ENCODE peak calls at places on chromosomes 1 and 21, in eight cellular contexts. M is prostate gland, Z is tibial nerve, T is adrenal gland, R is neural progenitor cell, J is pancreas, L is astrocyte, W is cardiac muscle cell. A is an unnamed sample.

GRCh38 chr1:204447220-204447619 is 35.6 kb upstream of the PPP1R15B start:
- DNase-seq in J (no peak), R (no peak), Z (no peak), W (no peak), L (no peak), T (no peak), M (no peak), A (no peak)

GRCh38 chr1:45395051-45395450 is 54.8 kb upstream of the MUTYH start:
- DNase-seq in M (no peak), R (no peak), W (no peak), J (no peak), Z (no peak), T (no peak), L (no peak), A (no peak)

GRCh38 chr1:58465825-58466617 is 80.5 kb downstream of the OMA1 start:
- DNase-seq in T (no peak), Z (no peak), W (no peak), L (peak; percentile 84), R (no peak), M (no peak), J (no peak), A (no peak)

GRCh38 chr1:18109756-18110597 is 2.4 kb downstream of the IGSF21 start:
- DNase-seq in L (no peak), T (peak; percentile 34), R (peak; percentile 87), Z (peak; percentile 46), M (peak; percentile 28), J (no peak), W (peak; percentile 36), A (peak; percentile 94)

GRCh38 chr1:160206421-160207117 is 1.4 kb downstream of the PEA15 start:
- DNase-seq in M (no peak), J (no peak), Z (no peak), L (peak; percentile 90), R (peak; percentile 17), W (no peak), T (no peak), A (peak; percentile 73)

GRCh38 chr1:27504588-27505419 is 14.8 kb upstream of the WASF2 start:
- DNase-seq in L (peak; percentile 45), Z (peak; percentile 76), R (peak; percentile 77), W (peak; percentile 86), J (peak; percentile 32), T (peak; percentile 93), M (no peak), A (peak; percentile 87)

GRCh38 chr21:29449306-29449940 is 150.7 kb downstream of the BACH1 start:
- DNase-seq in M (no peak), Z (no peak), W (no peak), T (no peak), L (no peak), J (no peak), R (no peak), A (no peak)

GRCh38 chr21:29718081-29718815 is 221.5 kb downstream of the GRIK1 start:
- DNase-seq in M (no peak), W (no peak), T (no peak), J (no peak), Z (no peak), L (peak; percentile 14), R (no peak), A (no peak)

GRCh38 chr1:115807723-115808122 is 33.2 kb downstream of the NHLH2 start:
- DNase-seq in M (peak; percentile 80), R (peak; percentile 88), J (peak; percentile 56), Z (peak; percentile 78), W (peak; percentile 88), T (peak; percentile 81), L (peak; percentile 45), A (peak; percentile 59)

GRCh38 chr1:222792744-222793143 is 22.1 kb upstream of the DISP1 start:
- DNase-seq in J (no peak), R (peak; percentile 44), L (no peak), Z (no peak), W (peak; percentile 43), M (no peak), T (peak; percentile 18), A (peak; percentile 69)

GRCh38 chr1:42479621-42480020 is 16.5 kb downstream of the CCDC30 start:
- DNase-seq in L (peak; percentile 20), Z (no peak), R (peak; percentile 18), T (no peak), W (no peak), J (no peak), M (no peak), A (peak; percentile 29)

GRCh38 chr21:42234464-42235241 is 15.7 kb downstream of the ABCG1 start:
- DNase-seq in L (peak; percentile 22), T (peak; percentile 84), M (peak; percentile 53), W (peak; percentile 87), J (peak; percentile 69), R (peak; percentile 95), Z (no peak), A (peak; percentile 96)

GRCh38 chr1:209645574-209646452 is 6.4 kb downstream of the LAMB3 start:
- DNase-seq in R (no peak), M (no peak), Z (no peak), J (no peak), L (no peak), T (no peak), W (no peak), A (no peak)

DNA sequence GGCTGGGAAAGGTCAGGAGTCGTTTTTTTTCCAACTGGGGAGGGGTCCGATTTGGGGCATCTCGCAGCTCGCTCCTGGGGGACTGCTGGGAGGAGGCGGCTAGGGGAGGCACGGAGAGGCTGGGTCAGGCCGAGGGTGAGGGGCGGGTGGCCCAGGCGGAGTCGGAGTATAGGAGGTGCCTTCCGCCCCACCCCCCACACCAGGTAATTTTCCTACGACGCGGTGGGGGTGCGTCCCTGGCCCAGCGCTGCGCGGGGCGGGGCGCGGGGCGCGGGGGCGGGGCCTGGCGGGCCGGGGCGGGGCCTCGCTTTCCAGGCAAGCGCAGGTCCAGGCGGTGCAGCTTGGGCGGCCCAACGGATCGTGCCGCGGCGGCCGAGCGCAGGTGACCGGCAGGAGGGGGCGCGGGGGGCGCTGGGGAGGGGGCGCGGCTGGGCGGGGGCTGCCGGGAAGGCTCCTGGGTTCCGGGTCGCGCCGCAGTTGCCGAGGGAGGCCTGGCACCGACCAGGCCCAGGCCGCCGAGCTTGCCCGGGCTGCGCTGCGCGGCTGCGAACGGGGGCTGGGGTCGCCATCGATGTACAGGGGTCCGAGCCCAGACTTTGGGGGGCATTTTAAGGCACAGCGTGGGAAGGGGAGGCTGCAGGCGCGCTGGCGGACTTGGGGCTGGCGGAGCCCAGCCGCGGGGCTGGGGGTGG is at the start of gene FBXO44:
- DNase-seq in M (peak; percentile 52), L (no peak), J (peak; percentile 82), Z (no peak), W (peak; percentile 75), R (peak; percentile 83), T (peak; percentile 61), A (peak; percentile 96)
- H3K36me3 ChIP-seq in M (no peaks in the 10 kb centered on the region), L (no peaks in the 10 kb centered on the region), J (no peaks in the 10 kb centered on the region), Z (peaks cover 33% of the 10 kb centered on the region), W (peaks cover 12% of the 10 kb centered on the region), R (no peaks in the 10 kb centered on the region), T (peaks cover 21% of the 10 kb centered on the region), A (peaks cover 9% of the 10 kb centered on the region)

DNA sequence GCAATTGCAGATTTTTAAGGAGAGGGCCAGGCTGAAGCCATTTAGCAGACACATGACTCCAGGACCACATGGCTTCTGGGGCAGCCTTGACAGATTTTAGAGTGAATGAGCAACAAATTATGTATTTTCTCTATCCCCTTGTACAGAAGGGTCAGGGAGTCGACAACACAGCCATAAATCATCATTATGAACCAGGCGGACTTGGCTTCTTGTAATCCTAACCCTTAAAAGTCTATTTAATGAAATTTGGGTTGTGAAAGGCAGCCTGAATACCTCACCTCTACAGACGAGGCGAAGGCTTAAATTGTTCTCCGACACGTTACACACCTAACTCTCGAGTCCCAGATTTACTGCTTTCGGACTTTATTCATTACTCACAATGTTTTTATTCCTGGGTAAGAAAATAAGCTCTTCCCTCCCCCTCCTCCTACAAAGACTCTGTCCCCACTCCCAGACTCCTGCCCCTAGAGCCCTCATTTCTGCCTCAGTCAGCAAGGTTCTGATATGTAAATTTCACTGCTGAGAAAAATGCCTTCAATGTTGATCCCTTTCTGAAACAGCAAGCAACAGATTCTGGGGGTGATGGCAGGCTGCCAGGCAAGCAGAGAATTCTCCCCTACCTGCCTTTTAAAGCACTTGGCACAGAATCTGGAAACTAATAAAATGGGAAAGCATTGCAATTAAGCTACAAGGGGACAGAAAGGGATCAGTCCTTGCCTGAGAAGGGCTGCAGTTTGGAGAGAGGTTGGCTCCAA is 51.6 kb downstream of the PLPP3 start:
- DNase-seq in T (no peak), R (no peak), L (no peak), W (no peak), M (no peak), J (no peak), Z (no peak), A (no peak)
- H3K4me3 ChIP-seq in T (no peak overlapping the region), R (no peak overlapping the region), L (no peak overlapping the region), W (no peak overlapping the region), M (no peak overlapping the region), J (no peak overlapping the region), Z (no peak overlapping the region), A (no peak overlapping the region)

GRCh38 chr1:53334312-53334711 is 6.4 kb upstream of the LRP8 start:
- DNase-seq in W (no peak), L (no peak), T (no peak), R (no peak), Z (no peak), M (peak; percentile 1), J (no peak), A (peak; percentile 11)

GRCh38 chr1:53331446-53332187 is 3.7 kb upstream of the LRP8 start:
- DNase-seq in T (no peak), Z (no peak), W (no peak), J (no peak), M (no peak), R (no peak), L (no peak), A (peak; percentile 15)

GRCh38 chr1:53334781-53335180 is 6.9 kb upstream of the LRP8 start:
- DNase-seq in T (no peak), R (no peak), M (peak; percentile 0), L (no peak), J (no peak), Z (no peak), W (no peak), A (no peak)

GRCh38 chr1:53332188-53332564 is 4.3 kb upstream of the LRP8 start:
- DNase-seq in T (no peak), L (no peak), Z (no peak), R (no peak), M (no peak), J (no peak), W (no peak), A (no peak)

DNA sequence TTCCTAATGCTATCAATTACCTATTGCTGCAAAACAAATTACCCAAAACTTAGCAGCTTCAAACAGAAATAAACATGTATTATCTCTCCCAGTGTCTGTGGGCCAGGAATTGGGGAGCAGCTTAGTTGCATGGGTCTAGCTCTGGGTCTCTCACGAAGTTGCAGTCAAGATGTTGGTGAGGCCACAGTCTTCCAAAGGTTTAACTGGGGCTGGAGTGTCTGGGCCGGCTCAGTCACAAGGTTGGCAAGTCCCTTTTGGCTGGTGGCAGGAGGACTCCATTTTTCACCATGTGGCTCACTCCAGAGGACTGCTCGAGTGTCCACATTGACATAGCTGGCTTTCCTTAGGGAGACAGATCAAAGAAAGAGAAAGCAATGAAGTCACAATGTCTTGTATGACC is 5.0 kb upstream of the LRP8 start:
- DNase-seq in W (no peak), R (no peak), J (peak; percentile 0), T (no peak), Z (no peak), M (no peak), L (no peak), A (no peak)
- H3K27me3 ChIP-seq in W (peaks cover 5% of the 10 kb centered on the region), R (no peaks in the 10 kb centered on the region), J (no peaks in the 10 kb centered on the region), T (no peaks in the 10 kb centered on the region), Z (no peaks in the 10 kb centered on the region), M (no peaks in the 10 kb centered on the region), L (peaks cover 12% of the 10 kb centered on the region), A (no peaks in the 10 kb centered on the region)

DNA sequence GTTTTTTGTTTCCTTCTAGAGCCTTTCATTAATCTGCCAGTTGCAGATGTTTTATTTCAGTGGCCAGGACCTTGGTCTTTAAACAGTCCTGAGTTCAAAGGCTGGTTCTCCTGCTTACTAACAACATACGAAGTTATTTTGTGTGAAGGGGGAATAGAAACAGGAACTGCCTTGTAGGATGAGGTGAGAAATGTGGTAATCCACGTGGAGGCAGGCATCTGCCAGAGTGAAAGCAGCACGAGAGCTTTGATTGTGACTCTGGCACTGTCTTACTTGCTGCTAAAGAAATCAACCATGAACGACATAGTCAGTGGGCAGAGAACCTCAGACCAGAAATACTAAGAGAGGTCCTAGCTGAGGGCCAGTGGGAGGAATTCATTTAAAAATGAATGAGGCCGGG is 30.4 kb downstream of the TMEM63A start:
- DNase-seq in R (no peak), W (no peak), M (no peak), Z (no peak), L (no peak), T (no peak), J (no peak), A (no peak)
- H3K36me3 ChIP-seq in R (no peaks in the 10 kb centered on the region), W (peaks cover 8% of the 10 kb centered on the region), M (no peaks in the 10 kb centered on the region), Z (peaks cover 98% of the 10 kb centered on the region), L (peaks cover 2% of the 10 kb centered on the region), T (peaks cover 32% of the 10 kb centered on the region), J (no peaks in the 10 kb centered on the region), A (peaks cover 78% of the 10 kb centered on the region)